ENCODE peak calls at places on chromosomes 2 and 18, in five cellular contexts. A is GM23338, R is K562, G is HCT116, Y is H1. K is an unnamed sample.
A peak's percentile ranks its signal among the peaks of the same experiment; 100 is the strongest.

GRCh38 chr2:230919681-230920080 is 5.4 kb downstream of the GPR55 start:
- DNase-seq in R (no peak), A (no peak), Y (no peak), G (no peak), K (no peak)

GRCh38 chr2:63023444-63023843 is 27.2 kb upstream of the OTX1 start:
- DNase-seq in Y (peak; percentile 9), A (peak; percentile 83), G (peak; percentile 54), R (peak; percentile 47), K (peak; percentile 67)

GRCh38 chr2:36338124-36338826 is 17.3 kb upstream of the CRIM1 start:
- DNase-seq in R (no peak), G (no peak), A (peak; percentile 44), Y (no peak), K (no peak)

GRCh38 chr2:45316576-45317338 is 294.3 kb downstream of the SRBD1 start:
- DNase-seq in G (no peak), Y (no peak), A (no peak), R (no peak), K (no peak)

GRCh38 chr18:59279722-59280121 is 6.5 kb upstream of the RAX start:
- DNase-seq in G (no peak), A (no peak), R (no peak), Y (no peak), K (no peak)

GRCh38 chr2:198253995-198254394 is 449.6 kb downstream of the PLCL1 start:
- DNase-seq in G (no peak), A (no peak), Y (no peak), R (no peak), K (no peak)

GRCh38 chr2:46298522-46299351 is 1.5 kb downstream of the EPAS1 start:
- DNase-seq in G (no peak), R (peak; percentile 59), Y (no peak), A (peak; percentile 59), K (peak; percentile 60)

GRCh38 chr2:207854484-207855386 is 85.0 kb upstream of the FZD5 start:
- DNase-seq in Y (no peak), G (no peak), R (no peak), A (no peak), K (no peak)

GRCh38 chr2:236194786-236195185 is 26.6 kb upstream of the GBX2 start:
- DNase-seq in A (no peak), G (no peak), Y (no peak), R (no peak), K (no peak)

GRCh38 chr18:63290456-63291200 is 28.9 kb downstream of the BCL2 start:
- DNase-seq in G (no peak), A (peak; percentile 34), Y (no peak), R (no peak), K (no peak)

GRCh38 chr2:23791030-23791429 is 135.9 kb downstream of the ATAD2B start:
- DNase-seq in A (no peak), R (peak; percentile 34), G (no peak), Y (no peak), K (peak; percentile 75)

GRCh38 chr2:60553496-60553991 is at the start of gene BCL11A:
- DNase-seq in R (peak; percentile 7), A (peak; percentile 89), Y (peak; percentile 71), G (peak; percentile 57), K (peak; percentile 74)

GRCh38 chr18:42850174-42850766 is 265.2 kb downstream of the RIT2 start:
- DNase-seq in R (no peak), Y (no peak), A (no peak), G (no peak), K (no peak)

GRCh38 chr2:217360781-217361485 is 501.1 kb upstream of the TNP1 start:
- DNase-seq in A (no peak), R (peak; percentile 13), Y (no peak), G (no peak), K (no peak)

GRCh38 chr2:19677825-19678518 is 223.8 kb downstream of the TTC32 start:
- DNase-seq in Y (no peak), R (no peak), A (no peak), G (no peak), K (no peak)

GRCh38 chr2:188151670-188152069 is 140.0 kb upstream of the GULP1 start:
- DNase-seq in Y (no peak), A (no peak), G (no peak), R (no peak), K (no peak)

GRCh38 chr2:70645733-70646420 is 92.3 kb upstream of the TGFA start:
- DNase-seq in A (peak; percentile 65), Y (no peak), G (no peak), R (peak; percentile 23), K (no peak)

GRCh38 chr2:6917761-6918421 is 679 bp downstream of the RNF144A start:
- DNase-seq in R (no peak), G (no peak), A (peak; percentile 49), Y (no peak), K (no peak)

GRCh38 chr2:6916224-6916623 is 988 bp upstream of the RNF144A start:
- DNase-seq in G (no peak), A (no peak), Y (no peak), R (no peak), K (no peak)

GRCh38 chr2:6915399-6915798 is 1.8 kb upstream of the RNF144A start:
- DNase-seq in Y (no peak), A (peak; percentile 35), R (no peak), G (no peak), K (no peak)

GRCh38 chr2:6916736-6917070 is 509 bp upstream of the RNF144A start:
- DNase-seq in A (peak; percentile 57), R (no peak), G (no peak), Y (no peak), K (no peak)

DNA sequence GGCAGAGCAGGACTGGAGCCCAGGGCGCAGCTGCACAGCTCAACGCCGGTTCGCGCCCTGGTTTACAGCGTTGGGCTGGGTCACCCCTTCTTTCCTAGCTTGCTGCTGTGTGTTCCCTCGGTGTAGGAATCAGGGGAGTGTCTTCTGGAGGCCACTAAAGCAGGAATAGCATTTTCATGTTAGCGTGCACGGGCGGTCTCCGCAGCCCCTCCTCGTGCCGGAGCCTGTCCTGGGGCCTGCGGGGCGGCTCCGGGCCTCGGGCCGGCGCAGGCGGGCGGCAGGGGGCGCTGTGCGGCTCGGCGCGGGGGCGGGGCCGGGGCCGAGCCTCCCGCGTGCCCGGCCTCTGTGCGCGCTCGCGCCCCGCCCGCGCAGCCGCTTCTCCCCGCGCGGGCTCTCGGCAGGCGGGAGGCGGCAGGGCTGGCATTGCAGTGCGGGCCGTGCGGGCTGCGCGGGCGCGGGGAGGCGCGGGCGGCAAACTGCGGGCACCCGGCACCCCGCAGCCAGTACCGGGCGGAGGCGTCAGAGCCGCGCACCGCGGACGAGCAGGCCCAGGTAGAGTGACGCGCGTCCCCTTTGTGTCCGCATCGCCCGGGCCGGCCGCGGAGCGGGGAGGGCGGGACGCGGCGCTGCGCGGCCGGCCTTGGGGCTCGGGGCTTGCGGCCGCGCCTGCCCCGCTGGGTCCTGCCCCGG is at the start of gene RNF144A:
- DNase-seq in G (no peak), Y (no peak), R (peak; percentile 75), A (peak; percentile 67), K (peak; percentile 40)
- TF ChIP-seq POLR2AphosphoS5 in G (peak; percentile 71), Y (no peak), R (peak; percentile 44), A (no peak), K (no peak)

DNA sequence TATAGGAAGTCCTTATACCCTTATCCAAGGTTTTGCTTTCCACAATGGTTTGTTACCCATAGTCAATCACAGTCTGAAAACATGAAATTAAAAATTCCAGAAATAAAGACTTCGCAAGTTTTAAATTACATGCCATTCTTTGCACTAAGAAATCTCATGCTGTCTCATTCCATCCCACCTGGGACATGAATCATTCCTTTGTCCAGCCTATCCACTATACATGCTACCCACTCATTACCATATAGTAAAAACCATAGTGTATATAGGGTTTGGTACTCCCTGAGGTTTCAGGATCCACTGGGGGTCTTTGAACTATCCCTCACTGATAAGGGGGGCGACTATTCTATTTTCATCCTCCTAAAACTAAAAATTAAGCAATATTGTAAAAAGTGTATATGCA is 17.0 kb downstream of the SP3 start:
- DNase-seq in Y (no peak), G (no peak), A (no peak), R (no peak), K (no peak)
- H4K20me1 ChIP-seq in Y (peaks cover 4% of the 10 kb centered on the region), G (peaks cover 56% of the 10 kb centered on the region), A (peaks cover 52% of the 10 kb centered on the region), R (peaks cover 10% of the 10 kb centered on the region), K (peaks cover 17% of the 10 kb centered on the region)

GRCh38 chr18:7663305-7664023 is 96.3 kb downstream of the PTPRM start:
- DNase-seq in G (no peak), R (no peak), Y (no peak), A (no peak), K (no peak)

GRCh38 chr18:7662866-7663265 is 95.8 kb downstream of the PTPRM start:
- DNase-seq in Y (no peak), R (no peak), A (no peak), G (no peak), K (no peak)

GRCh38 chr18:7657050-7657449 is 89.9 kb downstream of the PTPRM start:
- DNase-seq in R (no peak), A (no peak), G (no peak), Y (no peak), K (no peak)

GRCh38 chr18:7657937-7658336 is 90.8 kb downstream of the PTPRM start:
- DNase-seq in Y (no peak), A (no peak), R (no peak), G (no peak), K (no peak)

DNA sequence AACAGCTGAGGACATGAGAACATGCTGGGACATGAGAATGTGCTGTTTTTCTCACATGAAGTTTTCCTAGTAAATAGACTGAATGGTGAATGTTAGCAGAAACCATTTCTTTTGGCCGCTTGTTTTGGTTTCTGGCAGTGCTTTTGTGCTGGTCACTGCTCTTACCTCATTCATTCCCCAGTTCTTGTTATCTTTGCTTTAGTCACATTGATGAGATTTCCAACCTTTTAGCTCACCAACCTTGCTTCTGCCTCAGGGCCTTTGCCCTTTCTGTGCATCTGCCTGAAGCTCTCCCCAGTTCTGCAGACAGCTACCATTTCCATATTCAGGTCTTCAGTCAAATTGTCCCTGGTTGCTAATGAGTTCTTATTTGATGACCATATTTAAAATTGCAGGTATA is 91.6 kb downstream of the PTPRM start:
- DNase-seq in R (no peak), Y (no peak), G (no peak), A (no peak), K (no peak)
- TF ChIP-seq POLR2AphosphoS5 in R (no peak), Y (no peak), G (no peak), A (no peak), K (no peak)

DNA sequence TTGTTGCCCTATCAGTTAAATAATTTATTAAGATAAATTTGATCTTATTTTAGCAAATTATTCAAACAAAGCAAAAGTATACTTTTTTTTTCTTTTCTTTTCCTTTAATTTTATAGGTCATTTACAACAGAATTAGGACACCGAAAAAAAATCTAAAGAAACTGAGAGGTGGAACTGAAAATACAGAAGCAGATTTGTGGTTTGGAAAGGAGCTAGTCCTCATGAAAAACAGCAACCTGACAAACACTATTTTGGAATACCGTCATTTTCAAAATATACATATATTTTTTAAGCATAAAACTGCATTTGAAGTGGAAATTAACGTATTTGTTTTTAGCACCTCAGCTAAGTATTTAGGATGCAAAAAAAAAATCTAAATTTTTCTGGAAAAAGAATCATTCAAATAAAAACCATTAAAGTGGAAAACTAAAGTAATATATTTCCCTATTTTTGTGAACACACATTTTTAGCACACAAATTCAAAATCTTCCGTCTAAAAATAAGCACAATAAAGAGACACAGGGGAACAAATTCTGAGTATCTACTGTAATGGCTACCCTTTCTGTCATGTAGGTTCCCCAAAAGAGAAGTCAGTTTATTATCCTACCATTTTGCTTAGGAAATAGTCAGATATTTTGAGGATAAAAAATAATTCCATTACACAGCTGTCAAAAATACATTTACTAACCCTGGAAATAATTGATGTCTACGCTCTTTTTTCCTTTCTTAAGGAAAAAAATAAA is 2.7 kb downstream of the CCDC88A start:
- DNase-seq in Y (no peak), R (no peak), A (no peak), G (no peak), K (no peak)
- H4K20me1 ChIP-seq in Y (no peaks in the 10 kb centered on the region), R (no peaks in the 10 kb centered on the region), A (peaks cover 4% of the 10 kb centered on the region), G (no peaks in the 10 kb centered on the region), K (peaks cover 2% of the 10 kb centered on the region)

GRCh38 chr18:70132999-70133398 is 72.5 kb downstream of the RTTN start:
- DNase-seq in Y (no peak), G (no peak), A (no peak), R (no peak), K (peak; percentile 83)
- TF ChIP-seq POLR2AphosphoS5 in Y (no peak), G (no peak), A (no peak), R (no peak), K (no peak)